ENCODE peak calls at places on chromosomes 11 and 22, in four cellular contexts. U, O, E and G are unnamed samples.

GRCh38 chr22:39916496-39916895 is 15.6 kb downstream of the GRAP2 start:
- DNase-seq in U (no peak), E (no peak), O (no peak), G (no peak)

GRCh38 chr11:117824571-117825537 is at the start of gene FXYD2:
- DNase-seq in U (no peak), E (no peak), O (no peak), G (no peak)

GRCh38 chr11:1597981-1598380 is at the start of gene KRTAP5-2:
- DNase-seq in O (no peak), U (no peak), E (no peak), G (no peak)

GRCh38 chr11:28581286-28582242 is 473.4 kb downstream of the METTL15 start:
- DNase-seq in U (no peak), O (no peak), E (no peak), G (no peak)

GRCh38 chr11:65432686-65433582 is 10.3 kb downstream of the NEAT1 start:
- DNase-seq in U (no peak), E (no peak), O (no peak), G (no peak)

GRCh38 chr11:80186687-80187086 is 745.9 kb upstream of the TENM4 start:
- DNase-seq in U (no peak), E (no peak), O (no peak), G (no peak)

GRCh38 chr11:111059726-111060125 is 185.8 kb upstream of the POU2AF2 start:
- DNase-seq in O (no peak), E (no peak), U (no peak), G (no peak)

GRCh38 chr11:108511851-108512474 is 13.8 kb upstream of the POGLUT3 start:
- DNase-seq in O (no peak), E (no peak), U (no peak), G (no peak)

GRCh38 chr11:78784321-78785061 is 209.8 kb upstream of the NARS2 start:
- DNase-seq in U (no peak), E (no peak), O (no peak), G (no peak)

GRCh38 chr11:63567044-63567840 is 4.1 kb upstream of the PLAAT2 start:
- DNase-seq in E (peak), U (no peak), O (peak), G (no peak)

GRCh38 chr11:108432783-108433182 is 34.5 kb downstream of the C11orf65 start:
- DNase-seq in O (no peak), U (no peak), E (no peak), G (no peak)

GRCh38 chr11:68535098-68535497 is 74.5 kb downstream of the PPP6R3 start:
- DNase-seq in E (no peak), O (no peak), U (no peak), G (no peak)

GRCh38 chr22:17872491-17872890 is 98.2 kb upstream of the BID start:
- DNase-seq in O (no peak), U (no peak), E (no peak), G (no peak)

GRCh38 chr11:120183701-120184141 is 27.1 kb upstream of the OAF start:
- DNase-seq in U (no peak), E (no peak), O (no peak), G (no peak)

GRCh38 chr11:125939081-125939521 is 6.7 kb upstream of the VSIG10L2 start:
- DNase-seq in E (no peak), U (no peak), O (no peak), G (peak)

GRCh38 chr11:83249445-83249844 is 36.7 kb downstream of the CCDC90B start:
- DNase-seq in U (no peak), E (no peak), O (no peak), G (no peak)

GRCh38 chr11:83725718-83726117 is 439.6 kb upstream of the CCDC90B start:
- DNase-seq in U (no peak), O (peak), E (no peak), G (no peak)

GRCh38 chr11:61917357-61918109 is at the start of gene RAB3IL1:
- DNase-seq in O (no peak), E (no peak), U (no peak), G (peak)

GRCh38 chr22:35872451-35872850 is 154.8 kb downstream of the APOL5 start:
- DNase-seq in E (no peak), U (no peak), O (no peak), G (no peak)

GRCh38 chr11:2892215-2893020 is 6.8 kb upstream of the CDKN1C start:
- DNase-seq in U (peak), O (no peak), E (no peak), G (no peak)

GRCh38 chr11:59573216-59573615 is 42.4 kb downstream of the OSBP start:
- DNase-seq in E (no peak), U (no peak), O (no peak), G (no peak)

GRCh38 chr11:2193099-2193886 is 21.7 kb upstream of the TH start:
- DNase-seq in U (no peak), O (no peak), E (no peak), G (no peak)

GRCh38 chr11:11821899-11822298 is 19.9 kb upstream of the USP47 start:
- DNase-seq in E (no peak), O (no peak), U (no peak), G (no peak)

GRCh38 chr11:68120212-68121066 is 749 bp downstream of the CHKA start:
- DNase-seq in U (no peak), O (peak), E (peak), G (no peak)

GRCh38 chr11:45150943-45151342 is 4.5 kb downstream of the PRDM11 start:
- DNase-seq in O (no peak), E (no peak), U (no peak), G (no peak)

GRCh38 chr11:35464308-35464707 is 45.0 kb upstream of the SLC1A2 start:
- DNase-seq in O (no peak), E (no peak), U (no peak), G (no peak)

GRCh38 chr11:125156346-125156745 is 8.2 kb upstream of the PKNOX2 start:
- DNase-seq in O (no peak), E (no peak), U (no peak), G (no peak)

GRCh38 chr11:95767498-95767897 is 22.1 kb downstream of the FAM76B start:
- DNase-seq in U (no peak), E (no peak), O (no peak), G (no peak)

GRCh38 chr11:61482513-61482912 is 26.0 kb upstream of the LRRC10B start:
- DNase-seq in U (peak), E (no peak), O (no peak), G (peak)

GRCh38 chr22:46051646-46052045 is 74.7 kb upstream of the WNT7B start:
- DNase-seq in U (no peak), O (no peak), E (no peak), G (no peak)

GRCh38 chr11:45655831-45656230 is 9.6 kb downstream of the CHST1 start:
- DNase-seq in O (no peak), U (no peak), E (no peak), G (no peak)

GRCh38 chr11:2466869-2467694 is 22.3 kb downstream of the KCNQ1 start:
- DNase-seq in U (no peak), E (no peak), O (no peak), G (no peak)

GRCh38 chr22:33922268-33922667 is 2.0 kb upstream of the LARGE1 start:
- DNase-seq in E (peak), O (no peak), U (no peak), G (peak)

GRCh38 chr11:8807544-8808225 is 103.3 kb upstream of the AKIP1 start:
- DNase-seq in E (no peak), U (no peak), O (no peak), G (no peak)

GRCh38 chr22:38257650-38258246 is 15.1 kb downstream of the TMEM184B start:
- DNase-seq in O (no peak), U (no peak), E (no peak), G (no peak)

GRCh38 chr22:50085211-50085999 is at the start of gene MLC1:
- DNase-seq in O (no peak), E (no peak), U (no peak), G (peak)

GRCh38 chr11:57513911-57514537 is 1.5 kb downstream of the SLC43A1 start:
- DNase-seq in U (no peak), E (no peak), O (no peak), G (no peak)
- TF ChIP-seq SUZ12 in U (no peak), E (no peak), O (no peak), G (no peak)

GRCh38 chr11:113874096-113874919 is 1.1 kb downstream of the USP28 start:
- DNase-seq in U (no peak), E (no peak), O (no peak), G (no peak)
- H3K4me3 ChIP-seq in U (peak), E (peak), O (peak), G (peak)

GRCh38 chr22:41934284-41935014 is 7.8 kb upstream of the TNFRSF13C start:
- DNase-seq in E (no peak), U (no peak), O (no peak), G (no peak)
- TF ChIP-seq SUZ12 in E (no peak), U (no peak), O (no peak), G (no peak)

GRCh38 chr11:128506999-128507591 is 80.3 kb downstream of the ETS1 start:
- DNase-seq in U (no peak), O (no peak), E (no peak), G (no peak)

GRCh38 chr11:128503231-128503991 is 83.9 kb downstream of the ETS1 start:
- DNase-seq in U (no peak), O (no peak), E (no peak), G (no peak)

GRCh38 chr11:128506384-128506783 is 81.0 kb downstream of the ETS1 start:
- DNase-seq in E (no peak), O (no peak), U (no peak), G (no peak)

GRCh38 chr11:128504489-128504888 is 82.9 kb downstream of the ETS1 start:
- DNase-seq in E (no peak), U (no peak), O (no peak), G (no peak)

GRCh38 chr11:128505449-128506058 is 81.8 kb downstream of the ETS1 start:
- DNase-seq in U (no peak), E (no peak), O (no peak), G (no peak)
- H3K4me3 ChIP-seq in U (no peak), E (no peak), O (no peak), G (no peak)

GRCh38 chr11:69890476-69890875 is 71.3 kb upstream of the FGF3 start:
- DNase-seq in O (no peak), E (no peak), U (no peak), G (no peak)

GRCh38 chr11:69892986-69893555 is 73.9 kb upstream of the FGF3 start:
- DNase-seq in E (no peak), O (no peak), U (no peak), G (no peak)

GRCh38 chr11:69893631-69894030 is 74.4 kb upstream of the FGF3 start:
- DNase-seq in E (no peak), O (no peak), U (no peak), G (no peak)

GRCh38 chr11:69891421-69892236 is 72.4 kb upstream of the FGF3 start:
- DNase-seq in U (no peak), O (no peak), E (peak), G (no peak)

GRCh38 chr11:69892237-69892985 is 73.2 kb upstream of the FGF3 start:
- DNase-seq in U (peak), E (peak), O (no peak), G (no peak)
- TF ChIP-seq SUZ12 in U (no peak), E (no peak), O (no peak), G (no peak)

DNA sequence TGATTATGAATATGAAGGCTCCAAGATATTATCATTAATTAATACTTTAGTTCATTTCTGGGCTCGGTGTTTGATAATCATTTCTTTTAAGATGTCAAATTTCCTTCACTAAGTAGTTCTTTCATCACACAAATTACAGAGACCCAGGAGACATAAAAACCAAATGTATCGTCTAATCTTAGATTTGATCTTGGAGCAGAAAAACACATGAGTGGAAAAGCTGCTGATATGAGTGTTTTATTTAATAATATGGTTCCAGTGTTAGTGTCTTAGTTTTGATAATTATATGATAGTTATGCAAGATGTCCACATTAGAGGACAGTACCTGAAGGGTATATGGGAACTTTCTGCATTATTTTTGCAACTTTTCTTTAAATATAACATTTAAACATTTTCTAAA is 494.5 kb upstream of the RAG2 start:
- DNase-seq in E (no peak), U (no peak), O (no peak), G (no peak)
- H3K4me3 ChIP-seq in E (no peak), U (no peak), O (no peak), G (no peak)